ENCODE peak calls at places on chromosome 15, in seven cellular contexts. U, Y, C, P, M, E and J are unnamed samples.

GRCh38 chr15:44580105-44580504 is 43.2 kb downstream of the EIF3J start:
- DNase-seq in M (no peak), P (no peak), C (no peak), U (no peak), E (no peak), Y (no peak), J (no peak)

GRCh38 chr15:78726870-78727551 is 84.3 kb downstream of the ADAMTS7 start:
- DNase-seq in P (peak), E (no peak), Y (no peak), C (no peak), U (no peak), M (no peak), J (peak)

GRCh38 chr15:33154366-33155166 is 39.9 kb downstream of the FMN1 start:
- DNase-seq in Y (no peak), E (no peak), P (no peak), C (no peak), M (peak), U (no peak), J (peak)

GRCh38 chr15:87858651-87859050 is 397.9 kb downstream of the NTRK3 start:
- DNase-seq in C (no peak), M (no peak), Y (no peak), E (no peak), U (no peak), P (no peak), J (no peak)

GRCh38 chr15:29889545-29890329 is 67.5 kb upstream of the TJP1 start:
- DNase-seq in M (no peak), U (no peak), Y (no peak), P (no peak), C (no peak), E (no peak), J (no peak)

GRCh38 chr15:51444807-51445206 is 103.4 kb downstream of the GLDN start:
- DNase-seq in E (no peak), Y (no peak), U (no peak), M (no peak), P (no peak), C (no peak), J (no peak)

GRCh38 chr15:39976291-39977274 is 42.7 kb downstream of the EIF2AK4 start:
- DNase-seq in M (peak), C (peak), E (peak), P (no peak), U (no peak), Y (peak), J (peak)

GRCh38 chr15:93985173-93985572 is 246.2 kb upstream of the MCTP2 start:
- DNase-seq in P (no peak), U (no peak), E (no peak), M (no peak), Y (no peak), C (no peak), J (no peak)

GRCh38 chr15:92545996-92546395 is 109.6 kb downstream of the FAM174B start:
- DNase-seq in M (no peak), P (no peak), Y (no peak), C (no peak), U (no peak), E (no peak), J (no peak)

GRCh38 chr15:85837011-85837433 is 42.3 kb upstream of the KLHL25 start:
- DNase-seq in Y (no peak), U (no peak), M (no peak), P (no peak), E (no peak), C (no peak), J (no peak)

GRCh38 chr15:88234711-88235110 is 21.8 kb downstream of the NTRK3 start:
- DNase-seq in C (no peak), Y (no peak), U (no peak), P (no peak), E (no peak), M (no peak), J (no peak)

GRCh38 chr15:40058476-40059140 is 19.6 kb upstream of the SRP14 start:
- DNase-seq in E (no peak), Y (no peak), U (no peak), P (no peak), C (no peak), M (peak), J (no peak)

GRCh38 chr15:44798815-44799214 is 62.5 kb downstream of the TRIM69 start:
- DNase-seq in E (no peak), Y (no peak), U (no peak), M (no peak), C (no peak), P (peak), J (no peak)

GRCh38 chr15:74540135-74540760 is 772 bp upstream of the ARID3B start:
- DNase-seq in E (no peak), M (peak), U (no peak), C (no peak), P (peak), Y (no peak), J (no peak)

GRCh38 chr15:94709319-94709718 is 478.0 kb downstream of the MCTP2 start:
- DNase-seq in Y (no peak), E (no peak), P (no peak), U (no peak), M (no peak), C (no peak), J (no peak)

GRCh38 chr15:46409879-46410278 is 775.0 kb downstream of the SQOR start:
- DNase-seq in P (no peak), M (no peak), E (no peak), Y (no peak), C (no peak), U (no peak), J (no peak)

GRCh38 chr15:45648521-45649200 is 13.8 kb downstream of the SQOR start:
- DNase-seq in M (peak), U (no peak), C (no peak), Y (no peak), E (no peak), P (no peak), J (no peak)

GRCh38 chr15:71151061-71151460 is 35.8 kb downstream of the THSD4 start:
- DNase-seq in U (no peak), P (no peak), Y (no peak), C (no peak), E (no peak), M (peak), J (no peak)

GRCh38 chr15:86611392-86612040 is 531.8 kb downstream of the AGBL1 start:
- DNase-seq in U (no peak), Y (no peak), E (no peak), M (no peak), P (no peak), C (no peak), J (no peak)

GRCh38 chr15:43911235-43911661 is 84.4 kb downstream of the WDR76 start:
- DNase-seq in P (no peak), C (no peak), E (no peak), M (peak), U (no peak), Y (no peak), J (peak)

GRCh38 chr15:43522247-43522646 is 4.8 kb downstream of the MAP1A start:
- DNase-seq in M (no peak), P (no peak), Y (no peak), C (no peak), E (no peak), U (no peak), J (no peak)

GRCh38 chr15:31439328-31439727 is 112.7 kb downstream of the KLF13 start:
- DNase-seq in Y (no peak), C (no peak), E (no peak), M (no peak), U (no peak), P (peak), J (no peak)

GRCh38 chr15:29939404-29939803 is 117.1 kb upstream of the TJP1 start:
- DNase-seq in E (no peak), Y (no peak), U (no peak), M (peak), P (no peak), C (no peak), J (no peak)

GRCh38 chr15:44536298-44536961 is 517 bp upstream of the EIF3J start:
- DNase-seq in P (peak), M (peak), E (peak), U (no peak), C (no peak), Y (peak), J (no peak)

GRCh38 chr15:78056714-78057269 is 20.7 kb downstream of the TBC1D2B start:
- DNase-seq in E (no peak), P (no peak), U (no peak), Y (no peak), C (no peak), M (peak), J (no peak)

GRCh38 chr15:29675791-29676301 is 146.4 kb downstream of the TJP1 start:
- DNase-seq in Y (peak), M (no peak), P (no peak), U (no peak), C (no peak), E (no peak), J (peak)

GRCh38 chr15:39804026-39804425 is 21.4 kb upstream of the FSIP1 start:
- DNase-seq in P (no peak), C (no peak), Y (no peak), U (no peak), E (no peak), M (peak), J (no peak)

GRCh38 chr15:45129651-45130129 is at the start of the genes DUOX1 and DUOXA1:
- DNase-seq in E (no peak), M (no peak), Y (peak), U (no peak), C (no peak), P (peak), J (no peak)

DNA sequence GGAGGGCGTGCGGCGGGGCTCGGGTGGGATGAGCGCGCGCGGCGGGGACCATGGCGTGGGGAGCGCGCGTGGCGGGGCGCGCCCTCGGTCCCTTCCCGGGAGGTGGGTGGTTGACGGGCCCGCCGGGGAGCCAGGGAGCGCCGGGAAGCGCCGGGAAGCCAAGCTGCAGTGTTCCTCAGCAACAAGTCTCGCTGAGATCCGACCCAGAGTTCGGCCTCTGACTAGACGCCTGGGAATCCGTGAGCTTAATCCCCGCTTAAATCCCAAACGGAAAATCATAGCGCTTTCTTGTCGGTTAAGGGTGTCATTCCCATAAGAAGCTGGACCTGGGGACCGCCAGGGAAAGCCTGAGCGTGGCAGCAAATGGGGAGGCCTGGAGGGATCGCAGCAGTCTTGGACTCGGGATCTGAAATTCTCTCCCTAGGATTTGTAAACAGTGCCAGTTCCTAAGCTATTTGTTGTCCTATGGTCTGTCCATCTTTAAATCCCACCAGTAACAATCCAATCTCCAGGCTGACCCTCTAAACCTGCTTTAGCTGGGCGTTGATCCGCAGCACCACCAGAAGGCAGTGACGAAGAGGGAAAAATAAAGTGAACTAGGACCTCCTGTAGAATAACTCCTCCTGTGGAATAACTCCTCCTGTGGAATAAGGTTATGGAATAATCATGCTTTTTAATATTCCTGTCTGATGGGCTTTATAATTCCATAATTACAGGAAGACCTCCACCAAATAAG is 560 bp upstream of the NEDD4 start:
- DNase-seq in U (peak), P (peak), E (no peak), M (peak), Y (no peak), C (no peak), J (no peak)
- TF ChIP-seq POLR2A in U (no peak), P (no peak), E (no peak), M (no peak), Y (no peak), C (no peak), J (no peak)

GRCh38 chr15:82963356-82964341 is 11.1 kb upstream of the HOMER2 start:
- DNase-seq in U (no peak), E (no peak), C (no peak), Y (no peak), M (no peak), P (no peak), J (no peak)

GRCh38 chr15:82960766-82961165 is 8.2 kb upstream of the HOMER2 start:
- DNase-seq in M (no peak), C (no peak), P (no peak), Y (no peak), U (no peak), E (no peak), J (no peak)

GRCh38 chr15:82958638-82959037 is 6.1 kb upstream of the HOMER2 start:
- DNase-seq in C (no peak), P (no peak), Y (no peak), E (no peak), U (no peak), M (no peak), J (no peak)

GRCh38 chr15:82964890-82965289 is 12.4 kb upstream of the HOMER2 start:
- DNase-seq in C (no peak), U (no peak), P (no peak), E (no peak), M (no peak), Y (no peak), J (no peak)

DNA sequence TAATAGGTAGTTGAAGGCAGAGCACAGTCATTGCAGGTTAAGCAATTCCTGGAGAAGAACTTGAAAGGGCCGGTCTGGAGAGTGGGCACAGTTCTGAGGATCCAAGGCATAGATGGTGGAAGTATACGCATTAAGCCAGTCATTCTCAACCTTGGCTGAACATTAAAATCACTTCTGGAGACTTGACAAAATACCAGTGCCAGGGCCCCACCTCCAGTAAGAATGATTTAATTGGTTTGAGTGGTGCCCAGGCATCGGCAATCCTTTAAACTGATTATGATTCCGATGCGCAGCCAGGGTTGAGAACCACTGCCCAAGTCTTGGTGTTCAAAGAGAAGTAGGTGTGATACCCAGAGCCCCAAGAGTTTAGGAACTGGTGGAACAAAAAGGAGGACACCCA is 6.9 kb upstream of the HOMER2 start:
- DNase-seq in C (no peak), P (no peak), M (no peak), Y (no peak), E (no peak), U (no peak), J (no peak)
- TF ChIP-seq POLR2A in C (no peak), P (no peak), M (no peak), Y (no peak), E (no peak), U (no peak), J (no peak)

GRCh38 chr15:65530318-65531111 is at the start of gene HACD3:
- DNase-seq in C (peak), P (peak), U (peak), E (peak), Y (peak), M (peak), J (peak)
- TF ChIP-seq POLR2A in C (peak), P (peak), U (peak), E (no peak), Y (no peak), M (no peak), J (no peak)

DNA sequence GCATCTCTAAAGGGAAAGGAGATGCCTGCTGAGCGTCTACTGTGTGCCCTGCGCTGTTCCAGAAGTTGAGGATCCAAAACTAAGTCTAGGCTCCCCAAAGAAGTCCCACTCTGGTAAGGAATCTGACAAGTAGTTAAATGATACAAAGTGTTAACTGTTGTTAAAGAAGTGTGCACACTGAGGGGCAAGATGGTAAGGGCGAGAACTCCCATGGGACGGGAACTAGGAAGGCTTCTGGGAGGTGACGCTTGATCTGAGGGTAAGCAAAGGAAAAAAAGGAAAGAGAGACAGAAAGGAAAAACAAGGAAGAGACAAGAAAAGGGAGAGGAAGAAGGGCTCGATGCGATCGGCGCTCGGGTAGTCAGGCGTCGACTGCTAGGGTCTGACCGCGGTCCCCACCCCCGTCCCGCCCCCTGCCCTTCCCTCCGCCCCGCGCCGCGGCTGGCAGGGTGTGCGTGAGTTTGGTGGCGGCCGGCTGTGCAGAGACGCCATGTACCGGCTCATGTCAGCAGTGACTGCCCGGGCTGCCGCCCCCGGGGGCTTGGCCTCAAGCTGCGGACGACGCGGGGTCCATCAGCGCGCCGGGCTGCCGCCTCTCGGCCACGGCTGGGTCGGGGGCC is at the start of gene LACTB:
- DNase-seq in C (peak), U (peak), E (peak), M (peak), P (peak), Y (peak), J (peak)
- TF ChIP-seq POLR2A in C (peak), U (peak), E (peak), M (peak), P (peak), Y (peak), J (no peak)

DNA sequence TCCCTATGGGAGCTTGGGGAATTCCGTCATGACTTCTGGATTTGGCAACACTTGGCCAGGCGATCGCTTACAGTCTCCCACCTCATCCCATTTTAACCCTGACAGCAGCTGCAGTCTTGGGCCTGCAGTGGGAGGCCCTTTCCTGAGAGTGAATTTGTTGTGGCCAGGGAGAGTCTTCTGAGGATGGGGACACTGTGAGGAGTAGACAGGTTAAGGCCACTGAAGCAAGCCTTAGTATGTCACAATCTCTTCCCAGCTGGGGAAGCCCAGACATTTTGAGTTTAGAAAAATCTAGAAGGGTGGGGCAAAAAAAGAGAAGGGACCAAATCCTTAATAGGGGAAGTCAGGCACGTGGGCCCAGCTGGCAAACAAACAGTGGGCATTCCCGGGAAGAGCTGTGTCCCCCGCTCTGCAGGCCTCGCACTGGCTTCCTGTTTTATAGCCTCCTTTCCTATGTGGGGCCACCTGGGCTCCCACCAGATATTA is 64.3 kb downstream of the FEM1B start:
- DNase-seq in M (peak), Y (no peak), P (no peak), C (no peak), E (no peak), U (no peak), J (no peak)
- TF ChIP-seq POLR2A in M (no peak), Y (no peak), P (no peak), C (no peak), E (no peak), U (no peak), J (no peak)

GRCh38 chr15:96330450-96331140 is at the start of gene NR2F2:
- DNase-seq in M (peak), E (peak), Y (peak), U (peak), C (peak), P (peak), J (peak)
- TF ChIP-seq POLR2A in M (peak), E (peak), Y (peak), U (no peak), C (peak), P (peak), J (peak)

GRCh38 chr15:69568621-69569020 is 116.0 kb downstream of the RPLP1 start:
- DNase-seq in P (no peak), E (no peak), C (no peak), Y (no peak), M (peak), U (no peak), J (no peak)
- TF ChIP-seq POLR2A in P (no peak), E (no peak), C (no peak), Y (no peak), M (no peak), U (no peak), J (no peak)

GRCh38 chr15:81323944-81324881 is at the start of gene STARD5:
- DNase-seq in P (peak), U (peak), Y (peak), M (peak), E (peak), C (peak), J (peak)
- TF ChIP-seq POLR2A in P (peak), U (peak), Y (peak), M (peak), E (peak), C (peak), J (peak)

DNA sequence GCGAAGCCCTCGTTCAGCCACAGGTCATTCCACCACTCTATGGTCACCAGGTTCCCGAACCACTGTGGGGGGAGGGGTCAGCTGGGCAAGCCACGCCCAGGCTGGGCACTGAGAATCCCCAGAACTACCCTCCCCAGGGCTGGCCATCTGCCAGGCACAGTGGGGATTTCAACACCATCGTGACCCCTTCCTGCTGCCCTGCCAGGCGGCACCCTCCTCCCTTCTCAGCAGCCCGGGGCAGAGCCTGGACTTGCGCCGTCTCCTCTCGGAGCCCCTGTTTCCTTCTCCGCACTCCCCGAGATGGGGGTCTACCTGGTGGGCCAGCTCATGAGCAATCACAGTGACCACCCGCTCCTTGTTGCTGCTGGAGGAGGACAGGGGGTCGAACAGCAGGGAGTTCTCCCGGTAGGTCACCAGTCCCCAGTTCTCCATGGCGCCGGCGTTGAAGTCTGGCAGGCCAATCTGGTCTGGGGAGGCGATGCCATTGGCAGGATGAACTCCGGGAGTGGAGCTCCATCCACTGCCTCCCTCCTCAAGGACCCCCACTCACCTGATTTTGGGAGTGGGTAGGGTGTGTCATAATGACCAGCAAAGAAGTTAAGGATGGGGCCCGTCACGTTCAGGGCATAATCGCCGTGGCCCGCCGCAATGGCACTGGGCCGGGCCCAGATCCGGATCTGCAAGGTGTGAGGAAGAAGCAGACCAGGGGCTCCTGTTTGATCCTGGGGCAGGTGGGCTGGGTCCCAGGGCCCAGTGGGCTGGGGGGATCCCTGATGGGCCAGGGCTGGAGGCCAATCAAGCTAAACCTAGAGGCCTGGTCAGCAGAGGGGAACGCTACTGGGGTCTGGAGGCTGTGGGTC is 10.5 kb downstream of the ANPEP start:
- DNase-seq in E (no peak), Y (peak), P (no peak), C (no peak), M (no peak), U (no peak), J (no peak)
- TF ChIP-seq POLR2A in E (no peak), Y (no peak), P (no peak), C (no peak), M (no peak), U (no peak), J (no peak)